ENCODE peak calls at places on chromosomes 3 and 15, in eight cellular contexts. T is neural crest cell, V is GM13976, X is testis, B is sigmoid colon, S is HCT116, C is MCF 10A, H is Panc1. U is an unnamed sample.

GRCh38 chr3:188860147-188860546 is 311.6 kb upstream of the TPRG1 start:
- DNase-seq in H (no peak), C (peak), X (no peak), B (no peak), T (no peak), S (no peak), V (no peak), U (no peak)

GRCh38 chr15:39393575-39394335 is 187.1 kb upstream of the THBS1 start:
- DNase-seq in H (no peak), S (no peak), T (no peak), X (no peak), C (no peak), V (no peak), B (no peak), U (no peak)

GRCh38 chr3:16476636-16477035 is 36.9 kb downstream of the RFTN1 start:
- DNase-seq in X (no peak), S (no peak), V (no peak), H (no peak), B (no peak), T (no peak), C (peak), U (no peak)

GRCh38 chr3:154970796-154971195 is 109.3 kb upstream of the MME start:
- DNase-seq in X (no peak), B (no peak), S (no peak), C (peak), T (no peak), V (no peak), H (no peak), U (no peak)

GRCh38 chr15:62726461-62726860 is 316.1 kb upstream of the TPM1 start:
- DNase-seq in S (no peak), H (no peak), V (no peak), C (no peak), X (no peak), T (no peak), B (no peak), U (no peak)

GRCh38 chr3:44981220-44981619 is 5.2 kb downstream of the EXOSC7 start:
- DNase-seq in X (no peak), T (no peak), H (no peak), S (no peak), C (no peak), B (no peak), V (no peak), U (no peak)

GRCh38 chr3:183298708-183299153 is 45.7 kb downstream of the B3GNT5 start:
- DNase-seq in C (peak), V (no peak), S (no peak), B (peak), H (no peak), X (no peak), T (no peak), U (no peak)

GRCh38 chr15:44468713-44469385 is 41.4 kb downstream of the CTDSPL2 start:
- DNase-seq in S (peak), H (peak), V (no peak), C (peak), X (no peak), B (no peak), T (no peak), U (no peak)

GRCh38 chr3:13235079-13235478 is 161.8 kb upstream of the IQSEC1 start:
- DNase-seq in C (no peak), V (no peak), H (no peak), T (no peak), S (no peak), X (no peak), B (no peak), U (no peak)

GRCh38 chr3:45992820-45993219 is 2.8 kb downstream of the FYCO1 start:
- DNase-seq in C (no peak), B (no peak), S (no peak), T (no peak), H (no peak), X (no peak), V (no peak), U (no peak)

GRCh38 chr3:33115024-33115768 is 1.4 kb downstream of the CRTAP start:
- DNase-seq in X (peak), S (peak), C (peak), V (no peak), B (peak), T (no peak), H (no peak), U (peak)

GRCh38 chr3:14761121-14761672 is 57.6 kb upstream of the FGD5 start:
- DNase-seq in C (no peak), T (no peak), X (no peak), V (no peak), S (no peak), H (no peak), B (no peak), U (no peak)
- TF ChIP-seq CTCF in C (no peak), T (no peak), X (no peak), V (no peak), S (no peak), H (no peak), B (no peak), U (no peak)

GRCh38 chr3:150926328-150926727 is 21.1 kb upstream of the MINDY4B start:
- DNase-seq in S (no peak), X (no peak), V (no peak), H (no peak), T (no peak), C (no peak), B (no peak), U (no peak)

GRCh38 chr3:150925751-150926201 is 20.5 kb upstream of the MINDY4B start:
- DNase-seq in V (peak), C (peak), S (peak), H (peak), X (peak), T (peak), B (no peak), U (no peak)

GRCh38 chr3:150931710-150932109 is 26.5 kb upstream of the MINDY4B start:
- DNase-seq in S (no peak), X (no peak), T (no peak), H (no peak), V (no peak), B (no peak), C (no peak), U (no peak)

GRCh38 chr3:150930839-150931238 is 25.6 kb upstream of the MINDY4B start:
- DNase-seq in T (no peak), X (no peak), V (no peak), S (no peak), B (no peak), H (no peak), C (no peak), U (no peak)

GRCh38 chr3:150928234-150928633 is 23.0 kb upstream of the MINDY4B start:
- DNase-seq in X (no peak), C (no peak), T (no peak), B (no peak), H (no peak), S (no peak), V (no peak), U (no peak)
- TF ChIP-seq CTCF in X (no peak), C (no peak), T (no peak), B (no peak), H (no peak), S (no peak), V (no peak), U (no peak)

GRCh38 chr3:169562988-169563774 is 100.3 kb downstream of the MECOM start:
- DNase-seq in S (no peak), C (no peak), T (no peak), V (no peak), B (no peak), X (no peak), H (no peak), U (no peak)

GRCh38 chr3:169563775-169564059 is 99.8 kb downstream of the MECOM start:
- DNase-seq in H (no peak), V (no peak), S (no peak), T (no peak), C (no peak), B (no peak), X (no peak), U (no peak)

DNA sequence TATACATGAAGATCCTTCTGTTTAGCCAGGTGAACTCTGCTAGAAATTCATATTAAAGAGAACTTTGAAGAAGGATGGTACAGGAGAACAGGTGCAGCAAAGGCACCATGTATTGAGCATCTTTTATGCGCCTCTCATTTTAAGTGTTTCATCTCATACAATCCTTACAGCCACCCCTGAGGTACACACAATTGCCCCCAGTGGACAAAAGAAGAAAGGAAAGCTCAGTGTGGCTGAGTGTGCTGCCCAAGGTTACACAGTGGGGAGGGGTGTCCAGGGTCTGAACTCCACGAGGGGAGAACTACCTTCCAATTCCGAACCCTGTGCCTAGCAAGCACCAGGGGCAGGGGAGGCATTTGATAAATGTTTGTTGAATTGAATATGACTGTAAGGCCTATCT is 98.6 kb downstream of the MECOM start:
- DNase-seq in T (no peak), S (no peak), C (no peak), V (no peak), X (no peak), H (no peak), B (no peak), U (no peak)
- TF ChIP-seq CTCF in T (peak), S (peak), C (peak), V (no peak), X (no peak), H (peak), B (no peak), U (no peak)

GRCh38 chr3:111212511-111212910 is 140.9 kb downstream of the NECTIN3 start:
- DNase-seq in B (no peak), T (no peak), S (no peak), X (no peak), V (no peak), C (no peak), H (no peak), U (no peak)

GRCh38 chr3:111215481-111215880 is 143.9 kb downstream of the NECTIN3 start:
- DNase-seq in V (no peak), T (no peak), B (no peak), H (no peak), X (no peak), C (no peak), S (no peak), U (no peak)

GRCh38 chr3:111210866-111211564 is 139.4 kb downstream of the NECTIN3 start:
- DNase-seq in H (no peak), C (no peak), X (no peak), B (no peak), S (no peak), T (no peak), V (no peak), U (no peak)

GRCh38 chr3:111210003-111210699 is 138.5 kb downstream of the NECTIN3 start:
- DNase-seq in V (no peak), T (no peak), X (no peak), H (no peak), S (no peak), B (no peak), C (peak), U (no peak)
- TF ChIP-seq CTCF in V (no peak), T (no peak), X (no peak), H (no peak), S (no peak), B (no peak), C (no peak), U (no peak)

DNA sequence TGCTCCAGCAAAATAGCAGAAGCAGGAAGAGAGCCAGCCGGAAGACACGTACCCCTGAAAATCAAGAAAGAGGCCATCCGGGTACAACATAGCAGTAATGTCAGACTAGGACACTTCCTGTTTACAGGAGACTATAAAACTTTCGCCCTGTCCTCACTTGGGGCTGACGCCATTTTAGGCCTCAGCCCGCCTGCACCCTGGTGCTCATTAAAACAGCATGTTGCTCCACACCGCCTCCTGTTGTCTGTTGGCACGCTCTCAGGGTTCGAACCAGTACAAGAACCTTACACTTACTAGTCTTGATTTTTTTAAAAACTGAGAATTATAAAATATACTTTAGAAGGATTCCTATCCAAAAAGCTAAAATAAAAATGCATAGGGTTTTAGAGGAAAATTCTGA is 159.8 kb upstream of the NR2E3 start:
- DNase-seq in H (no peak), C (no peak), X (no peak), V (no peak), S (no peak), B (no peak), T (no peak), U (no peak)
- TF ChIP-seq CTCF in H (no peak), C (no peak), X (no peak), V (no peak), S (no peak), B (no peak), T (no peak), U (no peak)

GRCh38 chr15:92520914-92521623 is 127.4 kb downstream of the ST8SIA2 start:
- DNase-seq in B (no peak), S (no peak), X (no peak), H (no peak), C (no peak), V (no peak), T (no peak), U (no peak)

GRCh38 chr15:92519709-92520108 is 126.0 kb downstream of the ST8SIA2 start:
- DNase-seq in S (no peak), T (no peak), H (no peak), B (no peak), V (no peak), C (no peak), X (no peak), U (no peak)

GRCh38 chr15:92523176-92523575 is 129.5 kb downstream of the ST8SIA2 start:
- DNase-seq in H (no peak), T (no peak), C (no peak), S (no peak), X (no peak), V (no peak), B (no peak), U (no peak)

GRCh38 chr15:92524161-92524560 is 130.5 kb downstream of the ST8SIA2 start:
- DNase-seq in B (no peak), C (peak), V (no peak), T (no peak), H (no peak), S (no peak), X (no peak), U (no peak)

DNA sequence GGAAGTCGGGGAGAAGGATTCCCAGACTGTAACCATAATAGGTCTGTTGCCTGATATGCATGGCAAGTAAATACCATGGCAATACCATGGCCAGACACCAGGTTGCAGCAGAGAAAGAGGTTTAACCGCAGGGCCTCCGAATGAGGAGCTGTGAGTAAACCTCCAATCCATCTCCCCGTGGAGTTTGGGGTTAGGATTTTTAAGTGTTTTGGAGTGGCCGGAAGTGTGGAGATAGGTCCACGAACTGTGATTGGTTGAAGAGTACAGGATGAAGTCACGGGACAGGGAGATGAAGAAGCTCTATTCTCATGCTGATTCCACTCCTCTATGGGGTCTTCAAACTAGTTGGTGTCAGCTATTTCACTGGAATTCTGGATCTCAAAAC is 127.9 kb downstream of the ST8SIA2 start:
- DNase-seq in B (peak), H (peak), V (peak), S (peak), X (peak), C (peak), T (peak), U (peak)
- TF ChIP-seq CTCF in B (peak), H (peak), V (peak), S (peak), X (peak), C (peak), T (peak), U (peak)